ENCODE peak calls at places on chromosomes 5 and 9, in eight cellular contexts. V, W, D, L, R, E, N and Q are unnamed samples.

GRCh38 chr5:18977880-18978279 is 1010.1 kb downstream of the CDH18 start:
- DNase-seq in W (no peak), N (no peak), D (no peak), E (no peak), R (no peak), V (no peak), L (no peak), Q (no peak)

GRCh38 chr9:73595036-73595545 is 443.4 kb downstream of the ANXA1 start:
- DNase-seq in R (no peak), W (no peak), L (no peak), D (no peak), N (no peak), V (no peak), E (no peak), Q (no peak)

GRCh38 chr9:35688558-35689350 is 971 bp downstream of the TPM2 start:
- DNase-seq in D (peak; percentile 71), W (peak; percentile 48), E (peak; percentile 72), V (no peak), R (peak; percentile 95), N (no peak), L (no peak), Q (no peak)

GRCh38 chr5:108259306-108259705 is 122.6 kb downstream of the FBXL17 start:
- DNase-seq in V (no peak), L (no peak), R (peak; percentile 24), D (no peak), W (peak; percentile 24), E (peak; percentile 69), N (no peak), Q (no peak)

GRCh38 chr9:108444400-108445358 is 411.1 kb downstream of the ACTL7B start:
- DNase-seq in D (peak; percentile 95), V (no peak), L (no peak), W (peak; percentile 60), N (no peak), E (peak; percentile 97), R (peak; percentile 97), Q (no peak)

GRCh38 chr5:102749416-102750021 is 5.6 kb upstream of the PAM start:
- DNase-seq in W (no peak), L (no peak), D (no peak), N (no peak), R (no peak), V (no peak), E (no peak), Q (no peak)

GRCh38 chr5:55601209-55601618 is 66.5 kb upstream of the PLPP1 start:
- DNase-seq in R (peak; percentile 94), L (peak; percentile 76), E (peak; percentile 91), D (peak; percentile 82), V (peak; percentile 75), W (peak; percentile 87), N (no peak), Q (peak; percentile 59)

GRCh38 chr9:76637426-76637825 is 126.8 kb upstream of the PCA3 start:
- DNase-seq in E (no peak), L (no peak), R (no peak), V (no peak), N (no peak), D (no peak), W (no peak), Q (no peak)

GRCh38 chr9:124733964-124734740 is 37.0 kb downstream of the NR6A1 start:
- DNase-seq in V (peak; percentile 43), R (no peak), N (no peak), D (no peak), W (peak; percentile 41), L (no peak), E (no peak), Q (no peak)

GRCh38 chr5:158810615-158811014 is 289.1 kb downstream of the EBF1 start:
- DNase-seq in R (no peak), E (no peak), L (no peak), N (no peak), D (no peak), W (no peak), V (no peak), Q (no peak)

GRCh38 chr5:115160975-115161475 is 8.7 kb downstream of the TRIM36 start:
- DNase-seq in D (no peak), W (no peak), E (no peak), L (no peak), R (no peak), V (no peak), N (no peak), Q (no peak)

GRCh38 chr5:54148858-54149257 is 161.5 kb downstream of the ARL15 start:
- DNase-seq in V (no peak), N (no peak), E (peak; percentile 6), W (no peak), L (no peak), D (no peak), R (peak; percentile 17), Q (no peak)

GRCh38 chr9:90141723-90142122 is 500.9 kb downstream of the DIRAS2 start:
- DNase-seq in W (peak; percentile 40), L (no peak), R (peak; percentile 29), D (no peak), E (peak; percentile 22), N (no peak), V (no peak), Q (no peak)

GRCh38 chr5:60410427-60410826 is 289.5 kb downstream of the DEPDC1B start:
- DNase-seq in E (no peak), L (no peak), R (peak; percentile 16), D (no peak), V (no peak), N (no peak), W (no peak), Q (no peak)

GRCh38 chr5:112625586-112625985 is 112.1 kb upstream of the APC start:
- DNase-seq in V (no peak), D (no peak), R (no peak), N (no peak), L (no peak), W (no peak), E (no peak), Q (no peak)

GRCh38 chr9:15433661-15434060 is 11.0 kb downstream of the SNAPC3 start:
- DNase-seq in L (no peak), E (no peak), N (no peak), R (no peak), W (no peak), D (no peak), V (no peak), Q (no peak)

GRCh38 chr9:125747765-125748510 is 765 bp downstream of the PBX3 start:
- DNase-seq in E (peak; percentile 25), N (peak; percentile 16), W (peak; percentile 49), V (no peak), R (no peak), D (no peak), L (peak; percentile 51), Q (peak; percentile 78)

DNA sequence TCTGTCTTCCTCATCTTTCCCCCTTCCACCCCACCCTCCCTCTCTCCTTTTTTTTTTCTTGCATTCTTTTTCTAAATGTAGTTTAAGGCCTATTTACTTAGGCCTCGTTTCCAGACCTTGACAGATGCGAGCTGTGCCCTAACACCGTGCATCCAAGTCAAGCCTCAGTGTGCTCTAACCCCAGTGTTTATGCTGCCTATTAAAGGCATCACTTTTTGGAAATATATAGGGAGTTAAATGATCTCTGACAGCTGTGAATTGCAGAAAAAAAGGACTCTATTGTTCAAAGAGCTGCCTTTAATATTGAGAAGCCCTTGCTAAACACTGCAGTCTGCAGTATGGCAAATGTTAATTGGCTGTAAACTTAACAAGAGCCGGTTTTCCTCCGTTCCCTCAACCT is 270.4 kb upstream of the TUT7 start:
- DNase-seq in D (no peak), E (no peak), V (no peak), W (no peak), N (no peak), R (no peak), L (no peak), Q (no peak)
- H3K4me3 ChIP-seq in D (no peak overlapping the region), E (no peak overlapping the region), V (no peak overlapping the region), W (no peak overlapping the region), N (no peak overlapping the region), R (no peak overlapping the region), L (no peak overlapping the region), Q (no peak overlapping the region)

DNA sequence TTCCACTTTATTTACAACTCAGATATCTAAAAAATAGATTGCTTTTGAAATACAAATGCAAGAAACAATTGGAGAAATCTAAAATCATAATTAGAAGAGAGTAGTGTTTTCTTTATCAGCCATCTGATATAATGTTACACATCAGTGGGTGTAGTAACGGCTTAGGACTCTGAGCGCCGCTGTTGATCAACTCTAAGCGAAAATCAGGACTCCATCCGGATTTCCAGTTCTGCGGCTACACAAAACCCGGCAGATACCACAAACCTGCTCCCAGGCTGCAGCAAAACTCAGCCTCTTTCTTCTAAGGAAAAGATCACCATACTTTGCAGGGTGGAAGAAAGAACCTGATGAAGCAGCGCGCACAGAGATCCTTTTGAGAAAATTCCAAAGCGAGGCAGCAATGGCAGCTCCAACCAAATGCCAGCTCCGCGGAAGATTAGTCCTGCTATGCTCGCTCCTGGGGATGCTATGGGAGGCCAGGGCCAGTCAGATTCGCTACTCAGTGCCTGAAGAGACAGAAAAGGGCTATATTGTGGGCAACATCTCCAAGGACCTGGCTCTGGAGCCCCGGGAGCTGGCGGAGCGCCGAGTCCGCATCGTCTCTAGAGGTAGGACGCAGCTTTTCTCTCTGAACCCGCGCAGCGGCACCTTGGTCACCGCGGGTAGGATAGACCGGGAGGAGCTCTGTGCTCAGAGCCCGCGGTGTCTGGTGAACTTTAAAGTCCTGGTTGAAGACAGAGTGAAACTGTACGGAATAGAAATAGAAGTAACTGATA is at the start of gene PCDHGA9:
- DNase-seq in V (no peak), R (peak; percentile 57), W (no peak), E (peak; percentile 41), N (no peak), L (no peak), D (no peak), Q (no peak)
- TF ChIP-seq CTCF in V (peak; percentile 35), R (peak; percentile 60), W (no peak), E (peak; percentile 50), N (peak; percentile 25), L (peak; percentile 46), D (peak; percentile 41), Q (no peak)

GRCh38 chr9:96419691-96419969 is 1.5 kb upstream of the ZNF367 start:
- DNase-seq in R (no peak), V (no peak), D (no peak), L (no peak), N (no peak), E (no peak), W (no peak), Q (no peak)
- H3K4me3 ChIP-seq in R (peak overlapping the region; percentile 71), V (peak overlapping the region; percentile 89), D (peak overlapping the region; percentile 63), L (peak overlapping the region; percentile 80), N (peak overlapping the region; percentile 96), E (peak overlapping the region; percentile 80), W (peak overlapping the region; percentile 54), Q (peak overlapping the region; percentile 65)

DNA sequence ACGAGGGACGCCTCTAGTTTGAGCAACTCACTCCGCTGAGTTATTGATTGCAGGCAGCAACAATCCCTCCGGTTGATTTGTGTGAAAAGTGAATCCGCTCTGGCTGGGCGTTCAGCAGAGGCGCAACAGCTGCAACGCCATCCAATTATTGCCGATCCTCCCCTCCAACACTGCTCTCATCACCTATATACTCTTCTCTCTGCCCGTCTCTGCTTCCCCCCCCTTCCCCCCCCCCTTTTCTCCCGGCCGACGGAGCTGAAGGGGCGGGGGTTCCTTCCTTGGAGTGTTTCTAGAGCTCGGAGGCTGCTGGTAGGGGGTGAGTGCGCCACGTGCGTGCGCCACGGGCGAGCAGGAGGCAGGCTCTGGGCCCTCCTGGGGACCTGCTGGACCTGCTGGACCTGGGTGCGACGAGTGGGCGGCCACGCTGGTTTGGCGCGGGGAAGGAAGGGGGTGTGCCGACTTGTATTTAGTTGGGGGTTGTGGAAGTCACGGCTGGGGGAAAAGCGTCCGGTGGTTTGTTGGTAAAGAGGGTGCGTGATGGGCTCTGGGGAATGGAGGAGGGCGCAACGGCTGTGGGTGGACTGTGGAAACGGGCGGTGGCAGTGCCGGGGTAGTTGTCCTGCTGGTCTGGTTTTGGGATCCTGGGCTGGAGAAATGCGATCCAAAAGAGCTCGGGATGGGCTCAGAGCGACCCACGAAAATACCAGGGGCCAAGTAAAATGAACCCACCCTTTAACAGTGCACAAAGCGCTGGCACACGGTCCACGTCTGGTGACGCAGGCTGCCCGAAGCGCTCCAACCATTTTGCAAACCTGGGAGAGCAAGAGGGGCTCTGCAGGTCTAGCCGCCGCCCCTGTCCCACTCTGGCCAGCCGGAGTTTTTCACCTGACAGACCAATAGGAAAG is 6.4 kb upstream of the MEF2C start:
- DNase-seq in W (peak; percentile 49), V (peak; percentile 44), E (peak; percentile 42), R (peak; percentile 34), D (no peak), L (peak; percentile 72), N (no peak), Q (peak; percentile 70)
- TF ChIP-seq CTCF in W (no peak), V (no peak), E (peak; percentile 4), R (no peak), D (no peak), L (no peak), N (no peak), Q (no peak)